ENCODE peak calls at places on chromosome 1, in five cellular contexts. K is upper lobe of left lung, T is IMR-90, Q is NB4, E is cardiac fibroblast. V is an unnamed sample.

GRCh38 chr1:100950311-100950710 is 54.4 kb downstream of the SLC30A7 start:
- DNase-seq in K (no peak), T (no peak), Q (no peak), E (no peak), V (no peak)

GRCh38 chr1:15449567-15449966 is 7.0 kb upstream of the CELA2A start:
- DNase-seq in K (no peak), T (no peak), Q (no peak), E (no peak), V (no peak)

GRCh38 chr1:155026588-155026987 is 7.0 kb downstream of the DCST2 start:
- DNase-seq in K (no peak), T (peak; percentile 14), Q (no peak), E (no peak), V (no peak)

GRCh38 chr1:204868340-204868700 is 2.3 kb upstream of the NFASC start:
- DNase-seq in K (no peak), T (no peak), Q (no peak), E (no peak), V (no peak)

GRCh38 chr1:25544243-25544764 is 898 bp downstream of the LDLRAP1 start:
- DNase-seq in K (no peak), T (no peak), Q (no peak), E (no peak), V (no peak)

GRCh38 chr1:7430047-7430608 is 341.0 kb upstream of the VAMP3 start:
- DNase-seq in K (no peak), T (no peak), Q (no peak), E (no peak), V (no peak)

GRCh38 chr1:202858306-202858705 is 30.6 kb downstream of the RABIF start:
- DNase-seq in K (peak; percentile 75), T (peak; percentile 7), Q (peak; percentile 91), E (peak; percentile 76), V (peak; percentile 88)

GRCh38 chr1:154014154-154014910 is 23.8 kb downstream of the RPS27 start:
- DNase-seq in K (no peak), T (peak; percentile 76), Q (peak; percentile 54), E (peak; percentile 78), V (peak; percentile 76)

GRCh38 chr1:94543893-94544635 is 2.5 kb upstream of the F3 start:
- DNase-seq in K (no peak), T (peak; percentile 74), Q (peak; percentile 27), E (peak; percentile 90), V (peak; percentile 93)

GRCh38 chr1:55611123-55611522 is 396.0 kb upstream of the USP24 start:
- DNase-seq in K (no peak), T (no peak), Q (no peak), E (peak; percentile 62), V (peak; percentile 44)

GRCh38 chr1:104195395-104195794 is 445.7 kb downstream of the AMY1C start:
- DNase-seq in K (no peak), T (no peak), Q (no peak), E (peak; percentile 7), V (no peak)

GRCh38 chr1:32817815-32818786 is 648 bp downstream of the S100PBP start:
- DNase-seq in K (peak; percentile 78), T (peak; percentile 39), Q (no peak), E (peak; percentile 51), V (peak; percentile 52)

GRCh38 chr1:93177991-93178390 is 2.2 kb downstream of the TMED5 start:
- DNase-seq in K (no peak), T (peak; percentile 44), Q (peak; percentile 17), E (peak; percentile 59), V (peak; percentile 59)

GRCh38 chr1:117033149-117033548 is 27.0 kb upstream of the TTF2 start:
- DNase-seq in K (no peak), T (no peak), Q (no peak), E (no peak), V (no peak)

GRCh38 chr1:59947047-59947938 is 20.7 kb upstream of the CYP2J2 start:
- DNase-seq in K (peak; percentile 60), T (peak; percentile 63), Q (peak; percentile 61), E (peak; percentile 77), V (peak; percentile 69)

GRCh38 chr1:188386161-188386560 is 1557.4 kb downstream of the PLA2G4A start:
- DNase-seq in K (no peak), T (no peak), Q (no peak), E (no peak), V (peak; percentile 58)

GRCh38 chr1:197356723-197357533 is 88.9 kb downstream of the CRB1 start:
- DNase-seq in K (no peak), T (peak; percentile 58), Q (peak; percentile 62), E (peak; percentile 71), V (peak; percentile 64)

GRCh38 chr1:13965770-13966398 is 265.9 kb downstream of the PRDM2 start:
- DNase-seq in K (peak; percentile 30), T (peak; percentile 26), Q (peak; percentile 52), E (peak; percentile 69), V (peak; percentile 44)

GRCh38 chr1:172823534-172823933 is 164.6 kb downstream of the FASLG start:
- DNase-seq in K (no peak), T (peak; percentile 68), Q (no peak), E (peak; percentile 91), V (peak; percentile 24)

GRCh38 chr1:203288351-203288894 is 16.9 kb upstream of the BTG2 start:
- DNase-seq in K (no peak), T (no peak), Q (no peak), E (no peak), V (no peak)

GRCh38 chr1:204563324-204563723 is 47.1 kb downstream of the MDM4 start:
- DNase-seq in K (no peak), T (no peak), Q (no peak), E (no peak), V (no peak)

GRCh38 chr1:68269637-68270430 is 37.5 kb upstream of the WLS start:
- DNase-seq in K (no peak), T (peak; percentile 62), Q (no peak), E (peak; percentile 73), V (peak; percentile 51)

GRCh38 chr1:84506729-84507453 is 510 bp upstream of the GNG5 start:
- DNase-seq in K (no peak), T (no peak), Q (peak; percentile 39), E (no peak), V (no peak)

GRCh38 chr1:206714331-206715058 is 29.8 kb downstream of the MAPKAPK2 start:
- DNase-seq in K (no peak), T (peak; percentile 82), Q (no peak), E (peak; percentile 64), V (peak; percentile 87)

GRCh38 chr1:52603680-52604501 is 1.7 kb downstream of the GPX7 start:
- DNase-seq in K (no peak), T (peak; percentile 16), Q (no peak), E (peak; percentile 10), V (no peak)

GRCh38 chr1:204213668-204214662 is at the start of gene GOLT1A:
- DNase-seq in K (peak; percentile 83), T (peak; percentile 87), Q (peak; percentile 56), E (peak; percentile 72), V (peak; percentile 78)

GRCh38 chr1:56788588-56788987 is 30.6 kb downstream of the FYB2 start:
- DNase-seq in K (peak; percentile 29), T (no peak), Q (no peak), E (peak; percentile 4), V (no peak)

GRCh38 chr1:38546630-38547029 is 312.9 kb downstream of the RRAGC start:
- DNase-seq in K (no peak), T (peak; percentile 4), Q (no peak), E (no peak), V (no peak)

GRCh38 chr1:31095298-31095981 is 29.9 kb upstream of the PUM1 start:
- DNase-seq in K (no peak), T (peak; percentile 79), Q (no peak), E (peak; percentile 69), V (peak; percentile 70)

GRCh38 chr1:160768295-160768657 is 27.7 kb upstream of the LY9 start:
- DNase-seq in K (peak; percentile 64), T (no peak), Q (peak; percentile 68), E (peak; percentile 6), V (peak; percentile 5)
- H3K4me3 ChIP-seq in K (no peak overlapping the region), T (no peak overlapping the region), Q (no peak overlapping the region), E (no peak overlapping the region), V (no peak overlapping the region)

GRCh38 chr1:200279810-200280411 is 129.9 kb downstream of the ZNF281 start:
- DNase-seq in K (peak; percentile 34), T (peak; percentile 60), Q (peak; percentile 53), E (peak; percentile 86), V (peak; percentile 76)
- TF ChIP-seq CTCF in K (peak; percentile 71), T (peak; percentile 73), Q (peak; percentile 66), E (peak; percentile 86), V (peak; percentile 76)

DNA sequence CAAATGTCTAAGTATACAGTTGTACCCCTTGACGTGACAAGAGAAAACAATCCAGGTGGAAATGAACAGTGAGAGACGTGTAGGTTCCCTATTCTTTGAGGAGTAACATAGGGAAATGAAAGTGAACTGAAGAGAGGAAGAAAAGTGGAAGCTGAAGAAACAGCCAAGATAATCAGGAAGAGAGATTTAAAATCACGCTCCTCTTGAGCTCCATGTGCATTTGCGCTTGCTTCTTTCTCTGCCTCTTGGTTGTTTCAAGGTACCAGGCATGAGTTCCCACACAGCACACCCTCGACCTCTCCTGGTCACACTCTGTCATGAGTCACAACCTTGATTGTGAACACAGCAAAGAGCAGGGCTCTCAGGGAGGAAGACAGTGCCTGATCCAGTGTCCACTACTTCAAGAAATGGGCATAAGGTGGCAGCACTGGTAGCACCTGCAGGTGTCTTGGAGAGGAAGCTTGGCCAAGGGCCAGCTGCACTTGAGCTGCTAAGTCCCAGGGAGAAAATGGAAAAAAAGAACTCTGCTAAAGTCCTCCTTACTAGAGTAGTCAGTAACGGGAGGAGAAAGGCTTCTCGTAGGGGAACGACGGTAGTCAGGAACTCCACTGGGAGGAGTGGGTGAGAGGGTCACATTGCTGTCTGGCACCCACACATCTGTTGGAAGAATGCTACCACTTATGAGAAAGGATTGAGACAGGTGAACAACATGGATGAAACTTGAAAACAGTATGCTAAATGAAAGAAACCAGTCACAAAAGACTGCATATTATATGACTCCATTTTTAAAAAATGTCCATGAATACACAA is 18.3 kb upstream of the ARID1A start:
- DNase-seq in K (peak; percentile 96), T (peak; percentile 64), Q (peak; percentile 88), E (peak; percentile 73), V (peak; percentile 79)
- H3K4me3 ChIP-seq in K (peak overlapping the region; percentile 22), T (no peak overlapping the region), Q (peak overlapping the region; percentile 33), E (no peak overlapping the region), V (peak overlapping the region; percentile 15)

GRCh38 chr1:247008406-247008799 is 546 bp upstream of the ZNF695 start:
- DNase-seq in K (no peak), T (no peak), Q (no peak), E (no peak), V (no peak)

GRCh38 chr1:247013391-247013790 is 5.5 kb upstream of the ZNF695 start:
- DNase-seq in K (no peak), T (peak; percentile 53), Q (no peak), E (peak; percentile 29), V (no peak)

DNA sequence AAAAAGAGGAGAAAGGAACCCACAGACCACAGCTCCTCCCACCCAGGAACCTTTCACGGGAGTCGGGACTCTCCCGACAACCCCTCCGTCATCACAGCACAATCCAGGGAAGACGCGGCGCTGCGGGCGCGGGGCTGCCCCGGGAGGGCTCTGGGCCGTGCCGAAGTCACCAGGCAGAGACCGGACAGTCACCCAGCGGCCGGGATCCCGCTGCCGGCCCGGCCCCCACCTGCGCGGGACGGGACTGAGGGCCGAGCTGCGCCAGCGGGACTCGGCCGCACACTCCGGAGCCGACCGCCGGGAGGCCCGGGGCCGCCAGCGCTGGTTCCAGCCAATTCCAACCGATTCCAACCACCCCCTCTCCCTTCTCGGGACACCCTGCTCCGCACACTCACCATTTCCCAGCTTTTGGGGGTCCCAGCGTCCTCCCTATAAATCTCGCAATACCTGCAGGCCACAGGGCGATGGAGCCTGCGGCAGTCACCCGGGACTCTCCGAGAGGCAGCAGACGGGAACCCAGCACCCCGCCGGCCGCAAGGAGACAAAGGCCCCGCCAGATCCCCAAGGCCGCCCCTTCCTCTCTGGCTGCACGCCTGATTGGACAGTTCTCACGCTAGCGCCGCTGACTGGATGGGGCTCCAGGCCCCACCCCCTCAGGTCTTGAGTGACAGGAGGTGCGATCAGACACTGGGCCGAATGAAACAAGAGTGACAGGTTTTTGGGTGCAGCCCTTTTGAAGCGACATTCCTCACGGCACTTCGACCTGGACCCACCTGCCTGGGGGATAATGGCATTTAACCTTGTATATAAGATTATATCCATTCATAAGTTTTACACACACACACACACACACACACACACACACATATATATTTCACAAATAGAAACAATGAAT is at the start of gene ZNF695:
- DNase-seq in K (peak; percentile 81), T (peak; percentile 90), Q (peak; percentile 99), E (peak; percentile 95), V (peak; percentile 92)
- TF ChIP-seq CTCF in K (no peak), T (no peak), Q (no peak), E (no peak), V (no peak)